ENCODE peak calls at places on chromosomes 1 and 21, in six cellular contexts. M, G, A, I, T and C are unnamed samples.

GRCh38 chr1:247111259-247111635 is 7.1 kb upstream of the ZNF669 start:
- DNase-seq in M (no peak), G (no peak), A (no peak), I (no peak), T (no peak), C (no peak)

GRCh38 chr21:41360072-41360821 is 1.6 kb upstream of the MX2 start:
- DNase-seq in M (no peak), G (no peak), A (peak), I (no peak), T (no peak), C (no peak)

GRCh38 chr1:238898856-238899255 is 487.5 kb upstream of the CHRM3 start:
- DNase-seq in M (no peak), G (no peak), A (no peak), I (no peak), T (no peak), C (no peak)

GRCh38 chr1:99004270-99005141 is at the start of gene PLPPR5:
- DNase-seq in M (no peak), G (no peak), A (no peak), I (peak), T (no peak), C (peak)

GRCh38 chr1:109906160-109906838 is 4.3 kb upstream of the CSF1 start:
- DNase-seq in M (peak), G (no peak), A (no peak), I (peak), T (peak), C (peak)

GRCh38 chr1:200670215-200671118 is 760 bp upstream of the DDX59 start:
- DNase-seq in M (no peak), G (peak), A (no peak), I (no peak), T (no peak), C (no peak)

GRCh38 chr1:103110701-103111100 is 2.4 kb upstream of the COL11A1 start:
- DNase-seq in M (no peak), G (no peak), A (no peak), I (no peak), T (no peak), C (no peak)

GRCh38 chr1:226063362-226064167 is 1.0 kb downstream of the H3-3A start:
- DNase-seq in M (peak), G (peak), A (peak), I (peak), T (peak), C (peak)

GRCh38 chr21:41861255-41861654 is 17.9 kb downstream of the PRDM15 start:
- DNase-seq in M (no peak), G (no peak), A (no peak), I (no peak), T (no peak), C (no peak)

GRCh38 chr21:35682874-35683549 is 377.3 kb downstream of the SETD4 start:
- DNase-seq in M (no peak), G (no peak), A (no peak), I (no peak), T (no peak), C (no peak)

GRCh38 chr21:37181059-37181458 is 86.1 kb downstream of the VPS26C start:
- DNase-seq in M (no peak), G (no peak), A (no peak), I (no peak), T (no peak), C (no peak)

GRCh38 chr1:46062651-46063319 is 69.6 kb downstream of the PIK3R3 start:
- DNase-seq in M (no peak), G (no peak), A (no peak), I (peak), T (peak), C (no peak)

GRCh38 chr1:241782396-241782795 is 65.6 kb upstream of the EXO1 start:
- DNase-seq in M (no peak), G (no peak), A (no peak), I (no peak), T (no peak), C (no peak)

GRCh38 chr1:40182956-40183710 is 21.9 kb downstream of the RLF start:
- DNase-seq in M (no peak), G (no peak), A (no peak), I (no peak), T (no peak), C (peak)

GRCh38 chr1:183953031-183953430 is 84.5 kb downstream of the COLGALT2 start:
- DNase-seq in M (no peak), G (no peak), A (no peak), I (no peak), T (no peak), C (no peak)

GRCh38 chr1:85339089-85339488 is 62.7 kb upstream of the BCL10 start:
- DNase-seq in M (no peak), G (no peak), A (no peak), I (no peak), T (no peak), C (no peak)

GRCh38 chr21:43321111-43321510 is 105.8 kb downstream of the SIK1 start:
- DNase-seq in M (no peak), G (no peak), A (no peak), I (no peak), T (no peak), C (no peak)

GRCh38 chr1:55526716-55527115 is 311.6 kb upstream of the USP24 start:
- DNase-seq in M (no peak), G (no peak), A (no peak), I (no peak), T (no peak), C (no peak)

GRCh38 chr1:178361847-178362246 is 134.9 kb downstream of the CLEC20A start:
- DNase-seq in M (no peak), G (no peak), A (no peak), I (no peak), T (no peak), C (no peak)

GRCh38 chr1:10456661-10457060 is 6.8 kb downstream of the CORT start:
- DNase-seq in M (no peak), G (no peak), A (no peak), I (no peak), T (no peak), C (no peak)

GRCh38 chr1:44030606-44031050 is 634 bp downstream of the SLC6A9 start:
- DNase-seq in M (no peak), G (peak), A (peak), I (peak), T (peak), C (no peak)

GRCh38 chr1:59232209-59232608 is 64.7 kb upstream of the FGGY start:
- DNase-seq in M (no peak), G (peak), A (no peak), I (no peak), T (no peak), C (no peak)